ENCODE peak calls at places on chromosomes 13 and 19, in ten cellular contexts. O is ovary, Y is H7, N is esophagus squamous epithelium, M is tibial nerve, A is HCT116, P is neural progenitor cell, J is bronchial epithelial cell, C is A673, V is left ventricle myocardium inferior. E is an unnamed sample.

GRCh38 chr19:9945319-9945966 is 9.1 kb upstream of the OLFM2 start:
- DNase-seq in O (peak; percentile 94), Y (peak; percentile 53), N (no peak), M (peak; percentile 91), A (no peak), P (peak; percentile 31), J (peak; percentile 81), C (peak; percentile 95), V (peak; percentile 90), E (peak; percentile 98)

GRCh38 chr13:81048026-81048461 is 707.1 kb upstream of the SPRY2 start:
- DNase-seq in O (no peak), Y (no peak), N (no peak), M (no peak), A (no peak), P (no peak), J (no peak), C (no peak), V (no peak), E (no peak)

GRCh38 chr13:30394798-30395191 is 27.5 kb upstream of the UBE2L5 start:
- DNase-seq in O (no peak), Y (no peak), N (no peak), M (no peak), A (no peak), P (no peak), J (peak; percentile 16), C (no peak), V (no peak), E (no peak)

GRCh38 chr19:41776700-41777099 is 19.7 kb upstream of the CEACAM3 start:
- DNase-seq in O (no peak), Y (no peak), N (no peak), M (no peak), A (no peak), P (no peak), J (peak; percentile 49), C (no peak), V (no peak), E (no peak)

GRCh38 chr13:79779761-79780160 is 298.8 kb downstream of the NDFIP2 start:
- DNase-seq in O (peak; percentile 56), Y (no peak), N (no peak), M (peak; percentile 42), A (no peak), P (peak; percentile 72), J (peak; percentile 79), C (peak; percentile 26), V (no peak), E (no peak)

GRCh38 chr13:52833261-52833660 is 15.2 kb downstream of the PCDH8 start:
- DNase-seq in O (no peak), Y (no peak), N (no peak), M (no peak), A (no peak), P (peak; percentile 88), J (no peak), C (no peak), V (no peak), E (no peak)

GRCh38 chr13:73767747-73768315 is 366.4 kb downstream of the KLF12 start:
- DNase-seq in O (no peak), Y (peak; percentile 20), N (no peak), M (no peak), A (no peak), P (peak; percentile 50), J (peak; percentile 18), C (peak; percentile 54), V (no peak), E (no peak)

GRCh38 chr19:22735911-22736645 is 47.9 kb downstream of the ZNF99 start:
- DNase-seq in O (no peak), Y (no peak), N (no peak), M (no peak), A (no peak), P (no peak), J (no peak), C (no peak), V (no peak), E (no peak)

GRCh38 chr13:29513981-29514719 is 81.3 kb downstream of the SLC7A1 start:
- DNase-seq in O (no peak), Y (no peak), N (no peak), M (no peak), A (no peak), P (no peak), J (no peak), C (no peak), V (no peak), E (no peak)

GRCh38 chr19:7888145-7888825 is at the start of gene LRRC8E:
- DNase-seq in O (no peak), Y (peak; percentile 96), N (no peak), M (no peak), A (no peak), P (peak; percentile 83), J (peak; percentile 52), C (peak; percentile 62), V (no peak), E (no peak)

GRCh38 chr19:11581740-11582139 is 4.3 kb upstream of the ACP5 start:
- DNase-seq in O (no peak), Y (no peak), N (no peak), M (no peak), A (no peak), P (no peak), J (no peak), C (no peak), V (no peak), E (no peak)

GRCh38 chr19:43809762-43810696 is 7.8 kb upstream of the LYPD5 start:
- DNase-seq in O (no peak), Y (peak; percentile 44), N (no peak), M (no peak), A (peak; percentile 63), P (peak; percentile 71), J (peak; percentile 67), C (peak; percentile 73), V (no peak), E (no peak)

GRCh38 chr13:38213307-38213706 is 136.3 kb upstream of the UFM1 start:
- DNase-seq in O (no peak), Y (no peak), N (no peak), M (no peak), A (no peak), P (no peak), J (peak; percentile 88), C (peak; percentile 19), V (no peak), E (no peak)
- H3K36me3 ChIP-seq in O (no peaks in the 10 kb centered on the region), Y (no peaks in the 10 kb centered on the region), N (no peaks in the 10 kb centered on the region), M (no peaks in the 10 kb centered on the region), A (no peaks in the 10 kb centered on the region), P (no peaks in the 10 kb centered on the region), J (no peaks in the 10 kb centered on the region), C (no peaks in the 10 kb centered on the region), V (no peaks in the 10 kb centered on the region), E (no peaks in the 10 kb centered on the region)

GRCh38 chr19:16088351-16088984 is 12.2 kb downstream of the TPM4 start:
- DNase-seq in O (no peak), Y (no peak), N (no peak), M (no peak), A (no peak), P (no peak), J (no peak), C (no peak), V (no peak), E (no peak)
- H3K36me3 ChIP-seq in O (no peaks in the 10 kb centered on the region), Y (peaks cover 67% of the 10 kb centered on the region), N (peaks cover 79% of the 10 kb centered on the region), M (peaks cover 16% of the 10 kb centered on the region), A (peaks cover 59% of the 10 kb centered on the region), P (peaks cover 5% of the 10 kb centered on the region), J (peaks cover 66% of the 10 kb centered on the region), C (peaks cover 96% of the 10 kb centered on the region), V (peaks cover 100% of the 10 kb centered on the region), E (peaks cover 99% of the 10 kb centered on the region)

GRCh38 chr19:17156947-17157302 is 58.2 kb upstream of the USE1 start:
- DNase-seq in O (no peak), Y (no peak), N (no peak), M (no peak), A (no peak), P (no peak), J (no peak), C (no peak), V (no peak), E (no peak)
- H3K36me3 ChIP-seq in O (no peaks in the 10 kb centered on the region), Y (peaks cover 12% of the 10 kb centered on the region), N (peaks cover 12% of the 10 kb centered on the region), M (peaks cover 2% of the 10 kb centered on the region), A (peaks cover 13% of the 10 kb centered on the region), P (no peaks in the 10 kb centered on the region), J (peaks cover 23% of the 10 kb centered on the region), C (peaks cover 11% of the 10 kb centered on the region), V (peaks cover 96% of the 10 kb centered on the region), E (peaks cover 95% of the 10 kb centered on the region)

DNA sequence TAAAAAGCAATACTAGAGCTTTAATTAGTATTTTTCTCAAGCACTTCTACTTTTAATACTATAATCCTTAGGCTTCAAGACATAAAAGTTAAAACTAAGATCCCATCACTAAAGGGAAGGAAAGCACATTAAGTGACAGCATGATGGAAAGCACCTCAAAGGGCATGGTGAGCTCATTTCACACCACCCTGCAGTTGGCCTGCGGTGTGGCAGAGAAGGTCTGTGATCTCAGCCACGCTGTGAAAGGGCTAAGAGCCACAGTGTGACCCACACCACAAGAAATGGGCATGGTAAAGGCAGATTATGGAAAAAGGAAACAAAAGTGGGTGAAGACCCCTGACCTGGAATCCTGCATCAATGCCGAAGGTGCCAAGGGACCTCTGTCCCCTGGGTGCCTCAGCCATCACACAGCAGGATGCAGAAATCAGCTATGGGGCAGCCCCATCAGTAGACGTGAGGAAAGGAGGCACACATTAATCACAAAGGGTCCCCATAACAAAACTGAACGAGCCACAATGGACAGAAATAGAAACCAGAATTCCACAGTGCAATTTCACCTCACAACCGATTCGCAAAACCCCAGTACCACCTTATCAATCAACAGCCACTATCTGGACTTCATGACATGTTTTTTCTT is 33.6 kb downstream of the TUBGCP3 start:
- DNase-seq in O (no peak), Y (no peak), N (no peak), M (no peak), A (no peak), P (no peak), J (no peak), C (no peak), V (no peak), E (no peak)
- H3K36me3 ChIP-seq in O (no peaks in the 10 kb centered on the region), Y (peaks cover 13% of the 10 kb centered on the region), N (peaks cover 14% of the 10 kb centered on the region), M (no peaks in the 10 kb centered on the region), A (peaks cover 34% of the 10 kb centered on the region), P (no peaks in the 10 kb centered on the region), J (peaks cover 21% of the 10 kb centered on the region), C (peaks cover 51% of the 10 kb centered on the region), V (peaks cover 86% of the 10 kb centered on the region), E (peaks cover 86% of the 10 kb centered on the region)

GRCh38 chr19:15239337-15239949 is 7.2 kb upstream of the EPHX3 start:
- DNase-seq in O (no peak), Y (peak; percentile 60), N (no peak), M (no peak), A (no peak), P (no peak), J (no peak), C (no peak), V (no peak), E (no peak)
- H3K36me3 ChIP-seq in O (no peaks in the 10 kb centered on the region), Y (peaks cover 40% of the 10 kb centered on the region), N (peaks cover 56% of the 10 kb centered on the region), M (peaks cover 2% of the 10 kb centered on the region), A (peaks cover 4% of the 10 kb centered on the region), P (no peaks in the 10 kb centered on the region), J (peaks cover 49% of the 10 kb centered on the region), C (peaks cover 73% of the 10 kb centered on the region), V (peaks cover 69% of the 10 kb centered on the region), E (peaks cover 97% of the 10 kb centered on the region)